ENCODE peak calls at places on chromosome 4, in ten cellular contexts. One of them, this sample, is unnamed.
A peak's percentile ranks its signal among the peaks of the same experiment; 100 is the strongest.

GRCh38 chr4:47085661-47086060 is 54.3 kb downstream of the GABRB1 start:
- DNase-seq in MG63: no peak
- DNase-seq in neural progenitor cell: no peak
- DNase-seq in esophagus squamous epithelium: no peak
- DNase-seq in adrenal gland: no peak
- DNase-seq in astrocyte: no peak
- DNase-seq in gastrocnemius medialis: no peak
- DNase-seq in left lung: no peak
- DNase-seq in bronchial epithelial cell: no peak
- DNase-seq in WERI-Rb-1: peak; percentile 31
- DNase-seq in this sample: no peak

GRCh38 chr4:52376107-52376704 is 282.9 kb downstream of the USP46 start:
- DNase-seq in MG63: no peak
- DNase-seq in neural progenitor cell: peak; percentile 72
- DNase-seq in esophagus squamous epithelium: no peak
- DNase-seq in adrenal gland: no peak
- DNase-seq in astrocyte: peak; percentile 13
- DNase-seq in gastrocnemius medialis: no peak
- DNase-seq in left lung: no peak
- DNase-seq in bronchial epithelial cell: peak; percentile 34
- DNase-seq in WERI-Rb-1: no peak
- DNase-seq in this sample: no peak

GRCh38 chr4:76087007-76087769 is 12.7 kb downstream of the ART3 start:
- DNase-seq in MG63: peak; percentile 40
- DNase-seq in neural progenitor cell: peak; percentile 80
- DNase-seq in esophagus squamous epithelium: no peak
- DNase-seq in adrenal gland: peak; percentile 62
- DNase-seq in astrocyte: peak; percentile 44
- DNase-seq in gastrocnemius medialis: peak; percentile 52
- DNase-seq in left lung: no peak
- DNase-seq in bronchial epithelial cell: peak; percentile 72
- DNase-seq in WERI-Rb-1: peak; percentile 73
- DNase-seq in this sample: peak; percentile 38

GRCh38 chr4:101074326-101074725 is 273.0 kb downstream of the PPP3CA start:
- DNase-seq in MG63: no peak
- DNase-seq in neural progenitor cell: no peak
- DNase-seq in esophagus squamous epithelium: no peak
- DNase-seq in adrenal gland: no peak
- DNase-seq in astrocyte: peak; percentile 42
- DNase-seq in gastrocnemius medialis: no peak
- DNase-seq in left lung: no peak
- DNase-seq in bronchial epithelial cell: no peak
- DNase-seq in WERI-Rb-1: no peak
- DNase-seq in this sample: no peak

GRCh38 chr4:157739237-157739636 is 433.6 kb downstream of the GASK1B start:
- DNase-seq in MG63: peak; percentile 78
- DNase-seq in neural progenitor cell: no peak
- DNase-seq in esophagus squamous epithelium: no peak
- DNase-seq in adrenal gland: no peak
- DNase-seq in astrocyte: peak; percentile 26
- DNase-seq in gastrocnemius medialis: no peak
- DNase-seq in left lung: no peak
- DNase-seq in bronchial epithelial cell: peak; percentile 51
- DNase-seq in WERI-Rb-1: no peak
- DNase-seq in this sample: peak; percentile 50

GRCh38 chr4:140254656-140255299 is 100.8 kb upstream of the MAML3 start:
- DNase-seq in MG63: no peak
- DNase-seq in neural progenitor cell: no peak
- DNase-seq in esophagus squamous epithelium: no peak
- DNase-seq in adrenal gland: no peak
- DNase-seq in astrocyte: no peak
- DNase-seq in gastrocnemius medialis: no peak
- DNase-seq in left lung: no peak
- DNase-seq in bronchial epithelial cell: peak; percentile 35
- DNase-seq in WERI-Rb-1: no peak
- DNase-seq in this sample: no peak

GRCh38 chr4:18568600-18568999 is 547.0 kb upstream of the LCORL start:
- DNase-seq in MG63: no peak
- DNase-seq in neural progenitor cell: no peak
- DNase-seq in esophagus squamous epithelium: no peak
- DNase-seq in adrenal gland: no peak
- DNase-seq in astrocyte: no peak
- DNase-seq in gastrocnemius medialis: no peak
- DNase-seq in left lung: no peak
- DNase-seq in bronchial epithelial cell: no peak
- DNase-seq in WERI-Rb-1: no peak
- DNase-seq in this sample: peak; percentile 14

GRCh38 chr4:74794341-74794801 is at the start of gene BTC:
- DNase-seq in MG63: peak; percentile 14
- DNase-seq in neural progenitor cell: peak; percentile 24
- DNase-seq in esophagus squamous epithelium: no peak
- DNase-seq in adrenal gland: peak; percentile 36
- DNase-seq in astrocyte: no peak
- DNase-seq in gastrocnemius medialis: no peak
- DNase-seq in left lung: peak; percentile 80
- DNase-seq in bronchial epithelial cell: peak; percentile 63
- DNase-seq in WERI-Rb-1: peak; percentile 73
- DNase-seq in this sample: peak; percentile 54

GRCh38 chr4:132572210-132572609 is 576.9 kb upstream of the PCDH10 start:
- DNase-seq in MG63: no peak
- DNase-seq in neural progenitor cell: no peak
- DNase-seq in esophagus squamous epithelium: no peak
- DNase-seq in adrenal gland: no peak
- DNase-seq in astrocyte: peak; percentile 96
- DNase-seq in gastrocnemius medialis: no peak
- DNase-seq in left lung: no peak
- DNase-seq in bronchial epithelial cell: no peak
- DNase-seq in WERI-Rb-1: no peak
- DNase-seq in this sample: no peak

GRCh38 chr4:83252782-83253405 is 31.7 kb downstream of the COQ2 start:
- DNase-seq in MG63: peak; percentile 55
- DNase-seq in neural progenitor cell: peak; percentile 76
- DNase-seq in esophagus squamous epithelium: peak; percentile 23
- DNase-seq in adrenal gland: peak; percentile 60
- DNase-seq in astrocyte: peak; percentile 13
- DNase-seq in gastrocnemius medialis: peak; percentile 16
- DNase-seq in left lung: no peak
- DNase-seq in bronchial epithelial cell: peak; percentile 66
- DNase-seq in WERI-Rb-1: peak; percentile 84
- DNase-seq in this sample: no peak

GRCh38 chr4:55733874-55734437 is 85.6 kb upstream of the EXOC1L start:
- DNase-seq in MG63: peak; percentile 67
- DNase-seq in neural progenitor cell: no peak
- DNase-seq in esophagus squamous epithelium: no peak
- DNase-seq in adrenal gland: peak; percentile 48
- DNase-seq in astrocyte: peak; percentile 8
- DNase-seq in gastrocnemius medialis: no peak
- DNase-seq in left lung: peak; percentile 79
- DNase-seq in bronchial epithelial cell: peak; percentile 94
- DNase-seq in WERI-Rb-1: no peak
- DNase-seq in this sample: peak; percentile 80

GRCh38 chr4:189176002-189176401 is 764.7 kb upstream of the FRG1 start:
- DNase-seq in MG63: no peak
- DNase-seq in neural progenitor cell: no peak
- DNase-seq in esophagus squamous epithelium: no peak
- DNase-seq in adrenal gland: no peak
- DNase-seq in astrocyte: no peak
- DNase-seq in gastrocnemius medialis: no peak
- DNase-seq in left lung: no peak
- DNase-seq in bronchial epithelial cell: no peak
- DNase-seq in WERI-Rb-1: no peak
- DNase-seq in this sample: no peak
- H3K27me3 ChIP-seq in MG63: no peaks in the 10 kb centered on the region
- H3K27me3 ChIP-seq in neural progenitor cell: no peaks in the 10 kb centered on the region
- H3K27me3 ChIP-seq in esophagus squamous epithelium: no peaks in the 10 kb centered on the region
- H3K27me3 ChIP-seq in adrenal gland: no peaks in the 10 kb centered on the region
- H3K27me3 ChIP-seq in astrocyte: no peaks in the 10 kb centered on the region
- H3K27me3 ChIP-seq in gastrocnemius medialis: no peaks in the 10 kb centered on the region
- H3K27me3 ChIP-seq in left lung: no peaks in the 10 kb centered on the region
- H3K27me3 ChIP-seq in bronchial epithelial cell: no peaks in the 10 kb centered on the region
- H3K27me3 ChIP-seq in WERI-Rb-1: peaks cover 96% of the 10 kb centered on the region
- H3K27me3 ChIP-seq in this sample: no peaks in the 10 kb centered on the region

DNA sequence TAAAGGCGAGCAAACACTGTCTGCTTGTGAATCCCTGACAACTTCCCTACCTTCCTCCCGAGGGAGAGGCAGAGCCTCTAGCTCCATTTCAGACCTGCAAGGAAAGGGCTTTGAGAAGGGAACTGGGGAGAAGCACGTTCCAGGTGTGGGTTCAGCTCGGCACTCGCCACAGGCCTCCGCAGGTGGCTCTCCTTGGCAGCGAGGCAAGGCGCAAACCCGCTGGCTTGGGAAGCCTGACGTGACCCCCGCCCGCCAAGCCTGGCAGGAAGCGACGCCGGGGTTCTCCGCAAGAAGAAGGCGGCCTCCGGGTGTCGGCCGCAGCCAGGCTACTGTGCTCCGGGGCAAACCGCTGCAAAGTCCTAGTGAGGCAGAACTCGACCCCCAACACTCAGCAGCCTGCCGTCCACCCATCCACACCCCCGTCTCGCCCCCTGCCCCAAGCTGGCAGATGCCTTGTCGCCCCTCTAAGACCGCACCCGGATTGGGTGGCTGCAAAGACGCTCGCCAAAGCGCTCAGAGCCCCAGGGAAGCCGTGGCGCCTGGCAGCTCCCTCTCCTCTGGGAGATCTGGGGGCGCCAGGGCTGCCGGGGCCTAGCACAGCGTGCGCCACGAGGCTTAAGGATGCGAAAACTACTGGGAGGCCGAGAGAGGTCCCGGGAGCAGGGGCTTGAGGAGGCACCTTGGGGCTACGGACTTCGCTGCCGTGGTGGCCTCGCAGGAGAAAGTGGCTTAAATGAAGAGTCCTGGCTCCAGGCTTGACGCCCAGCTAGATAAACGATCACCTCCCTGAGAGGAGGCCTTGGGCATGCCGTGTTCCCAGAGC is 21.8 kb downstream of the NKX3-2 start:
- DNase-seq in MG63: no peak
- DNase-seq in neural progenitor cell: no peak
- DNase-seq in esophagus squamous epithelium: no peak
- DNase-seq in adrenal gland: no peak
- DNase-seq in astrocyte: no peak
- DNase-seq in gastrocnemius medialis: no peak
- DNase-seq in left lung: peak; percentile 65
- DNase-seq in bronchial epithelial cell: no peak
- DNase-seq in WERI-Rb-1: no peak
- DNase-seq in this sample: no peak
- H3K27me3 ChIP-seq in MG63: no peaks in the 10 kb centered on the region
- H3K27me3 ChIP-seq in neural progenitor cell: peaks cover 90% of the 10 kb centered on the region
- H3K27me3 ChIP-seq in esophagus squamous epithelium: peaks cover 36% of the 10 kb centered on the region
- H3K27me3 ChIP-seq in adrenal gland: peaks cover 84% of the 10 kb centered on the region
- H3K27me3 ChIP-seq in astrocyte: peaks cover 77% of the 10 kb centered on the region
- H3K27me3 ChIP-seq in gastrocnemius medialis: peaks cover 80% of the 10 kb centered on the region
- H3K27me3 ChIP-seq in left lung: peaks cover 100% of the 10 kb centered on the region
- H3K27me3 ChIP-seq in bronchial epithelial cell: peaks cover 57% of the 10 kb centered on the region
- H3K27me3 ChIP-seq in WERI-Rb-1: no peaks in the 10 kb centered on the region
- H3K27me3 ChIP-seq in this sample: peaks cover 100% of the 10 kb centered on the region

GRCh38 chr4:110636677-110637407 is 14.0 kb upstream of the PITX2 start:
- DNase-seq in MG63: peak; percentile 55
- DNase-seq in neural progenitor cell: peak; percentile 85
- DNase-seq in esophagus squamous epithelium: no peak
- DNase-seq in adrenal gland: no peak
- DNase-seq in astrocyte: peak; percentile 26
- DNase-seq in gastrocnemius medialis: no peak
- DNase-seq in left lung: no peak
- DNase-seq in bronchial epithelial cell: no peak
- DNase-seq in WERI-Rb-1: peak; percentile 32
- DNase-seq in this sample: peak; percentile 78
- H3K27me3 ChIP-seq in MG63: no peaks in the 10 kb centered on the region
- H3K27me3 ChIP-seq in neural progenitor cell: peaks cover 99% of the 10 kb centered on the region
- H3K27me3 ChIP-seq in esophagus squamous epithelium: peaks cover 19% of the 10 kb centered on the region
- H3K27me3 ChIP-seq in adrenal gland: peaks cover 97% of the 10 kb centered on the region
- H3K27me3 ChIP-seq in astrocyte: peaks cover 96% of the 10 kb centered on the region
- H3K27me3 ChIP-seq in gastrocnemius medialis: peaks cover 24% of the 10 kb centered on the region
- H3K27me3 ChIP-seq in left lung: peaks cover 100% of the 10 kb centered on the region
- H3K27me3 ChIP-seq in bronchial epithelial cell: peaks cover 85% of the 10 kb centered on the region
- H3K27me3 ChIP-seq in WERI-Rb-1: peaks cover 100% of the 10 kb centered on the region
- H3K27me3 ChIP-seq in this sample: no peaks in the 10 kb centered on the region

GRCh38 chr4:1487761-1488160 is 81.5 kb upstream of the NKX1-1 start:
- DNase-seq in MG63: no peak
- DNase-seq in neural progenitor cell: no peak
- DNase-seq in esophagus squamous epithelium: no peak
- DNase-seq in adrenal gland: no peak
- DNase-seq in astrocyte: no peak
- DNase-seq in gastrocnemius medialis: no peak
- DNase-seq in left lung: no peak
- DNase-seq in bronchial epithelial cell: no peak
- DNase-seq in WERI-Rb-1: no peak
- DNase-seq in this sample: no peak

GRCh38 chr4:1490011-1490905 is 84.0 kb upstream of the NKX1-1 start:
- DNase-seq in MG63: no peak
- DNase-seq in neural progenitor cell: no peak
- DNase-seq in esophagus squamous epithelium: no peak
- DNase-seq in adrenal gland: no peak
- DNase-seq in astrocyte: no peak
- DNase-seq in gastrocnemius medialis: no peak
- DNase-seq in left lung: peak; percentile 70
- DNase-seq in bronchial epithelial cell: no peak
- DNase-seq in WERI-Rb-1: no peak
- DNase-seq in this sample: no peak

GRCh38 chr4:1488357-1488756 is 82.1 kb upstream of the NKX1-1 start:
- DNase-seq in MG63: no peak
- DNase-seq in neural progenitor cell: no peak
- DNase-seq in esophagus squamous epithelium: no peak
- DNase-seq in adrenal gland: no peak
- DNase-seq in astrocyte: no peak
- DNase-seq in gastrocnemius medialis: no peak
- DNase-seq in left lung: peak; percentile 53
- DNase-seq in bronchial epithelial cell: no peak
- DNase-seq in WERI-Rb-1: no peak
- DNase-seq in this sample: no peak

GRCh38 chr4:1489639-1489995 is 83.4 kb upstream of the NKX1-1 start:
- DNase-seq in MG63: no peak
- DNase-seq in neural progenitor cell: no peak
- DNase-seq in esophagus squamous epithelium: no peak
- DNase-seq in adrenal gland: no peak
- DNase-seq in astrocyte: no peak
- DNase-seq in gastrocnemius medialis: no peak
- DNase-seq in left lung: peak; percentile 61
- DNase-seq in bronchial epithelial cell: no peak
- DNase-seq in WERI-Rb-1: no peak
- DNase-seq in this sample: no peak

GRCh38 chr4:1488831-1489638 is 82.8 kb upstream of the NKX1-1 start:
- DNase-seq in MG63: no peak
- DNase-seq in neural progenitor cell: no peak
- DNase-seq in esophagus squamous epithelium: no peak
- DNase-seq in adrenal gland: no peak
- DNase-seq in astrocyte: no peak
- DNase-seq in gastrocnemius medialis: no peak
- DNase-seq in left lung: peak; percentile 66
- DNase-seq in bronchial epithelial cell: no peak
- DNase-seq in WERI-Rb-1: no peak
- DNase-seq in this sample: no peak
- H3K27me3 ChIP-seq in MG63: no peaks in the 10 kb centered on the region
- H3K27me3 ChIP-seq in neural progenitor cell: peaks cover 3% of the 10 kb centered on the region
- H3K27me3 ChIP-seq in esophagus squamous epithelium: no peaks in the 10 kb centered on the region
- H3K27me3 ChIP-seq in adrenal gland: peaks cover 40% of the 10 kb centered on the region
- H3K27me3 ChIP-seq in astrocyte: no peaks in the 10 kb centered on the region
- H3K27me3 ChIP-seq in gastrocnemius medialis: peaks cover 30% of the 10 kb centered on the region
- H3K27me3 ChIP-seq in left lung: peaks cover 65% of the 10 kb centered on the region
- H3K27me3 ChIP-seq in bronchial epithelial cell: no peaks in the 10 kb centered on the region
- H3K27me3 ChIP-seq in WERI-Rb-1: peaks cover 62% of the 10 kb centered on the region
- H3K27me3 ChIP-seq in this sample: no peaks in the 10 kb centered on the region

GRCh38 chr4:6226506-6226905 is 26.2 kb upstream of the JAKMIP1 start:
- DNase-seq in MG63: no peak
- DNase-seq in neural progenitor cell: no peak
- DNase-seq in esophagus squamous epithelium: no peak
- DNase-seq in adrenal gland: no peak
- DNase-seq in astrocyte: no peak
- DNase-seq in gastrocnemius medialis: no peak
- DNase-seq in left lung: no peak
- DNase-seq in bronchial epithelial cell: no peak
- DNase-seq in WERI-Rb-1: no peak
- DNase-seq in this sample: no peak
- H3K27me3 ChIP-seq in MG63: no peaks in the 10 kb centered on the region
- H3K27me3 ChIP-seq in neural progenitor cell: peaks cover 16% of the 10 kb centered on the region
- H3K27me3 ChIP-seq in esophagus squamous epithelium: peaks cover 7% of the 10 kb centered on the region
- H3K27me3 ChIP-seq in adrenal gland: peaks cover 13% of the 10 kb centered on the region
- H3K27me3 ChIP-seq in astrocyte: peaks cover 7% of the 10 kb centered on the region
- H3K27me3 ChIP-seq in gastrocnemius medialis: peaks cover 18% of the 10 kb centered on the region
- H3K27me3 ChIP-seq in left lung: peaks cover 56% of the 10 kb centered on the region
- H3K27me3 ChIP-seq in bronchial epithelial cell: no peaks in the 10 kb centered on the region
- H3K27me3 ChIP-seq in WERI-Rb-1: no peaks in the 10 kb centered on the region
- H3K27me3 ChIP-seq in this sample: peaks cover 17% of the 10 kb centered on the region